ENCODE peak calls at places on chromosomes 5 and 9, in seven cellular contexts. O is H9, V is SK-N-SH, Y is OCI-LY7, U is A549, D is ovary, L is breast epithelium. E is an unnamed sample.
A peak's percentile ranks its signal among the peaks of the same experiment; 100 is the strongest.

GRCh38 chr5:140145818-140146522 is 20.2 kb downstream of the IGIP start:
- DNase-seq in D (peak; percentile 85), U (peak; percentile 51), O (peak; percentile 72), L (no peak), V (peak; percentile 90), Y (no peak), E (peak; percentile 82)

GRCh38 chr9:7185612-7186011 is 427.8 kb downstream of the KDM4C start:
- DNase-seq in D (no peak), L (no peak), U (peak; percentile 83), O (peak; percentile 79), Y (no peak), V (no peak), E (no peak)

GRCh38 chr5:98968056-98968564 is 39.3 kb upstream of the CHD1 start:
- DNase-seq in U (no peak), D (no peak), L (no peak), V (no peak), Y (no peak), O (no peak), E (no peak)

GRCh38 chr5:37189355-37189754 is 59.8 kb downstream of the CPLANE1 start:
- DNase-seq in U (no peak), D (no peak), L (no peak), V (no peak), Y (no peak), O (no peak), E (no peak)

GRCh38 chr9:69768101-69768500 is 8.3 kb upstream of the PTAR1 start:
- DNase-seq in V (no peak), L (no peak), O (no peak), Y (no peak), U (no peak), D (no peak), E (no peak)

GRCh38 chr9:71608825-71609452 is 159.4 kb downstream of the CEMIP2 start:
- DNase-seq in D (no peak), U (no peak), O (peak; percentile 45), L (no peak), V (no peak), Y (no peak), E (no peak)

GRCh38 chr9:6896562-6896961 is 138.8 kb downstream of the KDM4C start:
- DNase-seq in U (no peak), Y (no peak), V (no peak), L (no peak), D (no peak), O (no peak), E (no peak)

GRCh38 chr5:6728795-6729183 is 15.6 kb downstream of the TENT4A start:
- DNase-seq in V (no peak), L (no peak), O (no peak), D (no peak), U (no peak), Y (no peak), E (no peak)

GRCh38 chr5:144309265-144309664 is 138.6 kb downstream of the KCTD16 start:
- DNase-seq in U (no peak), V (no peak), O (no peak), D (no peak), L (no peak), Y (no peak), E (no peak)

GRCh38 chr5:168023190-168023589 is 268.3 kb upstream of the WWC1 start:
- DNase-seq in O (no peak), L (peak; percentile 40), V (peak; percentile 87), U (no peak), Y (no peak), D (peak; percentile 18), E (peak; percentile 35)

GRCh38 chr5:110027527-110028322 is 338.0 kb downstream of the MAN2A1 start:
- DNase-seq in L (no peak), O (no peak), V (no peak), D (no peak), U (no peak), Y (no peak), E (no peak)

GRCh38 chr5:91641730-91642350 is 258.7 kb upstream of the ARRDC3 start:
- DNase-seq in U (peak; percentile 42), D (no peak), V (peak; percentile 22), L (no peak), Y (peak; percentile 50), O (no peak), E (no peak)

GRCh38 chr9:95425910-95426551 is 90.7 kb downstream of the PTCH1 start:
- DNase-seq in O (no peak), V (no peak), D (no peak), U (peak; percentile 80), L (no peak), Y (peak; percentile 47), E (no peak)

GRCh38 chr5:146653560-146653959 is 137.6 kb upstream of the GPR151 start:
- DNase-seq in Y (no peak), U (no peak), D (no peak), L (no peak), O (no peak), V (peak; percentile 73), E (peak; percentile 90)

GRCh38 chr5:146652547-146652946 is 136.6 kb upstream of the GPR151 start:
- DNase-seq in Y (no peak), O (no peak), D (no peak), L (no peak), U (no peak), V (no peak), E (no peak)

GRCh38 chr5:146660381-146660960 is 144.5 kb upstream of the GPR151 start:
- DNase-seq in L (no peak), V (no peak), O (no peak), U (no peak), Y (no peak), D (no peak), E (no peak)

GRCh38 chr5:146659961-146660360 is 144.0 kb upstream of the GPR151 start:
- DNase-seq in D (no peak), U (no peak), V (no peak), O (no peak), L (no peak), Y (no peak), E (no peak)

GRCh38 chr5:146656638-146657037 is 140.6 kb upstream of the GPR151 start:
- DNase-seq in V (no peak), O (no peak), Y (no peak), D (no peak), U (no peak), L (no peak), E (no peak)
- TF ChIP-seq CTCF in V (no peak), O (no peak), Y (no peak), D (no peak), U (no peak), L (no peak), E (no peak)

DNA sequence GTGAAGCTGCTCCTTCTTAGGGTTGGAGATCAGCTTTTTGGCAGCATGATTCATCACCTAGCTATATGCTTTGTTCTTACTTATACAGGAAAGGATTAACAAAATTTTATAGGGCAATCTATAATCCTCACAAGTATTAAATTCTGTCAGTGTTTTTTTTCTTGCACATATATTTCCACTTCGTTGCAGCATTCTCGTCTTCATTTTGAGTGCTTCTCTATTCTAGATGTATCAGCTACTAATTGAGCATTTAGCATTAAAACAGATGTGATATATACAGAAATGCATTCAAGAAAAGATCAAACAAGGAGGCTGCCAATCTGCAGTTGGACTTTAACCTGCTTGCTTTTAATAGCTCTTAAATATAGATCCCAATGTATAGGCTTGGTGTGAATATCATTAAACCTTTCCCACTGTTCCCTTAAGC is 3.6 kb upstream of the CTXN3 start:
- DNase-seq in D (no peak), U (no peak), O (no peak), L (no peak), V (no peak), Y (no peak), E (no peak)
- H3K4me1 ChIP-seq in D (peaks cover 2% of the 10 kb centered on the region), U (peaks cover 6% of the 10 kb centered on the region), O (peaks cover 3% of the 10 kb centered on the region), L (no peaks in the 10 kb centered on the region), V (no peaks in the 10 kb centered on the region), Y (no peaks in the 10 kb centered on the region), E (no peaks in the 10 kb centered on the region)

GRCh38 chr9:132670359-132670815 is at the start of gene GTF3C4:
- DNase-seq in L (peak; percentile 82), D (peak; percentile 92), Y (peak; percentile 91), U (peak; percentile 80), V (peak; percentile 94), O (no peak), E (peak; percentile 89)

GRCh38 chr9:132670816-132671371 is 630 bp downstream of the GTF3C4 start:
- DNase-seq in Y (peak; percentile 21), V (peak; percentile 70), U (peak; percentile 26), D (peak; percentile 25), O (peak; percentile 57), L (no peak), E (peak; percentile 62)

GRCh38 chr9:132673355-132673754 is 3.1 kb downstream of the GTF3C4 start:
- DNase-seq in O (peak; percentile 38), L (no peak), U (peak; percentile 70), D (no peak), V (peak; percentile 53), Y (peak; percentile 47), E (no peak)

GRCh38 chr9:132671620-132672412 is 1.6 kb downstream of the GTF3C4 start:
- DNase-seq in Y (no peak), O (no peak), D (no peak), V (no peak), L (no peak), U (no peak), E (no peak)

DNA sequence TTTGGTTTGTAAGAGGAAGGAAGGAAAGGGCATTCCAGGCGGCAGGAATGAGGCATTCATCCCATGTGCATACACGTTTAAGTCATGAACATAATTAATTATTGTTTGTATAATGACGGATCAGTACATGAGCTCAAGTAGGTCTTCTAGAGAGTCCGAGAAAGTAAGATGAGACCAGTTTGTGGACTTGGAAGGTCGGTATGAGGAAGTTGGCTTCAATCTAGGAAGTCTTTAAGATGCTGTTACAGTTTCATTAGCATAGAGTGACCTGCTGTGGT is 2.1 kb downstream of the GTF3C4 start:
- DNase-seq in O (no peak), D (no peak), U (peak; percentile 12), Y (no peak), L (no peak), V (no peak), E (no peak)
- TF ChIP-seq CTCF in O (no peak), D (no peak), U (no peak), Y (no peak), L (peak; percentile 28), V (no peak), E (no peak)

GRCh38 chr9:34452568-34452967 is 5.8 kb downstream of the FAM219A start:
- DNase-seq in V (no peak), Y (no peak), D (no peak), L (no peak), O (no peak), U (no peak), E (no peak)

GRCh38 chr9:34451545-34451944 is 6.8 kb downstream of the FAM219A start:
- DNase-seq in Y (no peak), L (no peak), D (no peak), O (no peak), V (no peak), U (no peak), E (no peak)

GRCh38 chr9:34454571-34455065 is 3.8 kb downstream of the FAM219A start:
- DNase-seq in U (peak; percentile 67), V (peak; percentile 34), O (no peak), D (no peak), L (no peak), Y (no peak), E (peak; percentile 55)

GRCh38 chr9:34451135-34451534 is 7.2 kb downstream of the FAM219A start:
- DNase-seq in O (no peak), D (no peak), V (no peak), U (no peak), L (no peak), Y (no peak), E (no peak)

DNA sequence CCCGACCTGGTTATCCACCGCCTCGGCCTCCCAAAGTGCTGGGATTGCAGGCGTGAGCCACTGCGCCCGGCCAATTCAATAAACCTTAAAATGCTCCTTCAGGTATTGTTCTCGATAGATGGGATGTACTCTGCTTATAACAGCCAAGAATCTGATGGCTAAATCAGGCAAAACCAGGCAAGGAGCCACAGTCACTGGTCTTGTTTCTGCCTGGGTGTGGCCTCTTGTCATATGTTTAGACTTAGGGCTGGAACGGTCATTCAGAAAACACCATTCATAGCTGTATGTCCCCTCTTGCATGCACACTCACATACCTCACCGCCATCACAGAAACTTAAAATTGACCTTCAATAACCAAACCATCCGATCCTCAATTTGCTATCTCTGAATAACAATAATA is 7.7 kb downstream of the FAM219A start:
- DNase-seq in L (no peak), V (no peak), U (no peak), O (no peak), D (no peak), Y (no peak), E (no peak)
- H3K4me1 ChIP-seq in L (no peaks in the 10 kb centered on the region), V (peaks cover 12% of the 10 kb centered on the region), U (peaks cover 6% of the 10 kb centered on the region), O (peaks cover 7% of the 10 kb centered on the region), D (no peaks in the 10 kb centered on the region), Y (no peaks in the 10 kb centered on the region), E (peaks cover 20% of the 10 kb centered on the region)